ENCODE peak calls at places on chromosomes 16 and 17, in eight cellular contexts. S is dorsolateral prefrontal cortex, F is left lung, H is upper lobe of right lung, Q is GM23338, Z is tibial nerve, G is SJSA1, N is fibroblast of mammary gland. T is an unnamed sample.

GRCh38 chr16:78045865-78046581 is 23.7 kb downstream of the CLEC3A start:
- DNase-seq in S (no peak), F (peak), H (peak), Q (peak), Z (peak), G (peak), N (peak), T (peak)

GRCh38 chr16:57825298-57826039 is 23.2 kb upstream of the KIFC3 start:
- DNase-seq in S (no peak), F (no peak), H (no peak), Q (no peak), Z (no peak), G (no peak), N (no peak), T (no peak)

GRCh38 chr17:61689610-61690180 is 98.7 kb upstream of the NACA2 start:
- DNase-seq in S (no peak), F (no peak), H (no peak), Q (no peak), Z (no peak), G (peak), N (peak), T (no peak)

GRCh38 chr17:31495049-31495885 is 103.8 kb downstream of the RAB11FIP4 start:
- DNase-seq in S (no peak), F (no peak), H (no peak), Q (no peak), Z (no peak), G (no peak), N (no peak), T (no peak)

GRCh38 chr17:81189670-81190530 is 23.9 kb upstream of the AATK start:
- DNase-seq in S (no peak), F (no peak), H (no peak), Q (peak), Z (no peak), G (no peak), N (no peak), T (peak)

GRCh38 chr16:72027669-72028378 is 19.3 kb downstream of the DHODH start:
- DNase-seq in S (no peak), F (no peak), H (no peak), Q (no peak), Z (no peak), G (no peak), N (no peak), T (no peak)

GRCh38 chr17:68238894-68239293 is 8.9 kb upstream of the AMZ2 start:
- DNase-seq in S (no peak), F (no peak), H (no peak), Q (no peak), Z (no peak), G (no peak), N (no peak), T (no peak)

GRCh38 chr17:60747069-60747808 is 69.6 kb downstream of the BCAS3 start:
- DNase-seq in S (no peak), F (no peak), H (no peak), Q (peak), Z (no peak), G (no peak), N (no peak), T (peak)

GRCh38 chr16:50637716-50638602 is 43.2 kb downstream of the SNX20 start:
- DNase-seq in S (no peak), F (no peak), H (no peak), Q (no peak), Z (no peak), G (no peak), N (no peak), T (no peak)

GRCh38 chr16:71845639-71846431 is at the start of gene ATXN1L:
- DNase-seq in S (peak), F (peak), H (peak), Q (peak), Z (peak), G (peak), N (peak), T (peak)

GRCh38 chr17:49422714-49423113 is 8.0 kb upstream of the PHB1 start:
- DNase-seq in S (no peak), F (no peak), H (no peak), Q (no peak), Z (no peak), G (no peak), N (no peak), T (no peak)

GRCh38 chr17:12683299-12683698 is 17.6 kb downstream of the MYOCD start:
- DNase-seq in S (no peak), F (no peak), H (no peak), Q (no peak), Z (no peak), G (no peak), N (no peak), T (no peak)

GRCh38 chr16:3602320-3602653 is 9.1 kb downstream of the SLX4 start:
- DNase-seq in S (no peak), F (no peak), H (peak), Q (no peak), Z (no peak), G (no peak), N (no peak), T (no peak)

GRCh38 chr16:67386861-67387455 is 6.3 kb downstream of the TPPP3 start:
- DNase-seq in S (no peak), F (no peak), H (peak), Q (no peak), Z (no peak), G (no peak), N (no peak), T (peak)

GRCh38 chr17:34892864-34893263 is 68.4 kb downstream of the CCT6B start:
- DNase-seq in S (no peak), F (no peak), H (no peak), Q (peak), Z (no peak), G (no peak), N (no peak), T (peak)

GRCh38 chr17:33292184-33292980 is 713 bp downstream of the ASIC2 start:
- DNase-seq in S (peak), F (peak), H (no peak), Q (peak), Z (no peak), G (no peak), N (peak), T (peak)

GRCh38 chr17:33292981-33293867 is at the start of gene ASIC2:
- DNase-seq in S (peak), F (peak), H (no peak), Q (peak), Z (no peak), G (no peak), N (peak), T (peak)

GRCh38 chr17:33290156-33290697 is 2.9 kb downstream of the ASIC2 start:
- DNase-seq in S (peak), F (no peak), H (no peak), Q (no peak), Z (no peak), G (no peak), N (no peak), T (no peak)

GRCh38 chr17:33288954-33289353 is 4.1 kb downstream of the ASIC2 start:
- DNase-seq in S (no peak), F (no peak), H (no peak), Q (peak), Z (no peak), G (no peak), N (no peak), T (peak)

DNA sequence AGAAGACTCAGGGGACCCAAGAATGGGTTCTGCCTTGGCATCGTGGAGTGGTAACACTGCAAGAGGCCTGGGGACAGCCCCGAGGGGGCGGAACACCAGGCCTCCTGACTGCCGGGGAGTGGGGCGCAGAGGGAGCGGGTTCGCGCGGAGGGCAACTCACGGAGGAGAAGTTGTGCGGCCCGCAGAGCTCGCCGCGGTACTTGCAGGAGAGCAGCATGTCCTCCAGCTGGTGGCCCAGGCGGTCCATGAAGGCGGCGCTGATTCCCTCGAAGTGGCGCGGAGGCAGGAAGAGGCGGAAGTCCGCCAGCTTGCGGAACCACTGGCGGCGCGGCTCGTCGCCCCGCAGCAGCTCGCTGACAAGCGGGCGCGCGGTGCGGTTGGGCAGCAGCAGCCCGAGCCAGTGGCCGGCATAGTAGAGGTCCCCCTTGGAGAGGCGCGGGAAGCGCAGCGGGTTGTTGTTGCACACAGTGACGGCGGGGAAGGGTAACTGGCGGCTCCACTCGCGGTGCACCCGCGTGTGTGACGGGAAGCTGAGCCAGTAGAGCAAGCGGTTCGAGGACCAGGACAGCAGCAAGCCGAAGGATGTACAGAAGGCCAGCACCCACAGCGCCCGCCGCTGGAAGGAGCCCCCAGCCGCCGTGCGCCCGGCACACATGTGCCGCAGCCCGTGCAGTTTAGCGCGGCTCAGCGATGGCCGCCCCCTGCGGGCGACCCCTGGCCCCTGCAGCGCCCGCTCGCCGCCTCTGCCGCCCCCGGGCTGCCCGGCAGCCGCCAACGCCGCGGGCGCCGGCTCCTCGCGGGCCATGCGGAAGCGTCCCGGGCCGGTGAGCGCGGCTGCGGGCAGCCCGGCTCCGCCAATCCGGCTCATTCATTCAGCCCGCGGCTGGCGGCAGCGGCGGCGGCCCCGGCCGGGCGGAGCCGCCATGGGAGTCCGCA is 1.6 kb downstream of the ASIC2 start:
- DNase-seq in S (peak), F (peak), H (peak), Q (peak), Z (no peak), G (no peak), N (peak), T (peak)
- H3K4me3 ChIP-seq in S (peak), F (no peak), H (no peak), Q (peak), Z (peak), G (no peak), N (peak), T (peak)

DNA sequence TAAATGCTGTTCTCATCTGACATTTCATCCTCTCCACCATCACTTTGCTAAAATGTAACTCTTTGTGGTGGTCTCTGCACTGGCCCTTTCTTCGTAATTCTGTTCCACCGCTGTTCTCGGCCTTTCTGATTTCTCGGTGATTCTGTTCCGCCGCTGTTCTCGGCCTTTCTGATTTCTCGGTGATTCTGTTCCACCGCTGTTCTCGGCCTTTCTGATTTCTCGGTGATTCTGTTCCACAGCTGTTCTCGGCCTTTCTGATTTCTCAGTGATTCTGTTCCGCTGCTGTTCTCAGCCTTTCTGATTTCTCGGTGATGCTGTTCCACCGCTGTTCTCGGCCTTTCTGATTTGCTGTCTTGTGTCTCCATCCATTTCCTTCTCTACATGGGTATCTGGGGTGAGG is 12.3 kb downstream of the FOXF1 start:
- DNase-seq in S (no peak), F (peak), H (no peak), Q (no peak), Z (no peak), G (no peak), N (no peak), T (no peak)
- H3K4me3 ChIP-seq in S (no peak), F (no peak), H (no peak), Q (no peak), Z (no peak), G (no peak), N (no peak), T (no peak)

DNA sequence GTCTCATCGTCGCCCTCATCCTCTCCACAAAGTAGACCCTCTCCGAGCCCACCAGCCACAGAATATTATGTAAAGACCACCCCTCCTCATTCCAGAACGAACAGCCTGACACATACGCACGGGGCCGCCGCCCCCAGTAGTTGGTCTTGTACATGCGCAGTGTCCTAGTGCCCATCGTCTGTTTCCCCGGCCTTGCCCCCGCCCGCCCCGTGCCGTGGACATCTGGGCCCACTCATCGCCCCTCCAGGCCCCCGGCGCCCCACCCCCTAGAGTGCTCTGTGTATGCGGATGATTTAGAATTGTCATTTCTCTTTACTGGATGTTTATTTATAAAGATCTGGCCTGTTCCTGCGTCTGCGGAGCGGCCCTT is 475 bp upstream of the AMDHD2 start:
- DNase-seq in S (no peak), F (peak), H (no peak), Q (no peak), Z (no peak), G (no peak), N (no peak), T (peak)
- H3K4me3 ChIP-seq in S (peak), F (peak), H (peak), Q (peak), Z (peak), G (peak), N (no peak), T (peak)

GRCh38 chr17:76491271-76492184 is 9.7 kb downstream of the RHBDF2 start:
- DNase-seq in S (no peak), F (no peak), H (no peak), Q (no peak), Z (no peak), G (no peak), N (no peak), T (no peak)

GRCh38 chr17:76493505-76494167 is 7.6 kb downstream of the RHBDF2 start:
- DNase-seq in S (peak), F (no peak), H (no peak), Q (no peak), Z (no peak), G (no peak), N (no peak), T (no peak)

GRCh38 chr17:76490112-76490710 is 11.0 kb downstream of the RHBDF2 start:
- DNase-seq in S (no peak), F (no peak), H (no peak), Q (no peak), Z (no peak), G (no peak), N (no peak), T (no peak)

GRCh38 chr17:76492989-76493501 is 8.2 kb downstream of the RHBDF2 start:
- DNase-seq in S (peak), F (peak), H (peak), Q (no peak), Z (peak), G (no peak), N (peak), T (peak)

DNA sequence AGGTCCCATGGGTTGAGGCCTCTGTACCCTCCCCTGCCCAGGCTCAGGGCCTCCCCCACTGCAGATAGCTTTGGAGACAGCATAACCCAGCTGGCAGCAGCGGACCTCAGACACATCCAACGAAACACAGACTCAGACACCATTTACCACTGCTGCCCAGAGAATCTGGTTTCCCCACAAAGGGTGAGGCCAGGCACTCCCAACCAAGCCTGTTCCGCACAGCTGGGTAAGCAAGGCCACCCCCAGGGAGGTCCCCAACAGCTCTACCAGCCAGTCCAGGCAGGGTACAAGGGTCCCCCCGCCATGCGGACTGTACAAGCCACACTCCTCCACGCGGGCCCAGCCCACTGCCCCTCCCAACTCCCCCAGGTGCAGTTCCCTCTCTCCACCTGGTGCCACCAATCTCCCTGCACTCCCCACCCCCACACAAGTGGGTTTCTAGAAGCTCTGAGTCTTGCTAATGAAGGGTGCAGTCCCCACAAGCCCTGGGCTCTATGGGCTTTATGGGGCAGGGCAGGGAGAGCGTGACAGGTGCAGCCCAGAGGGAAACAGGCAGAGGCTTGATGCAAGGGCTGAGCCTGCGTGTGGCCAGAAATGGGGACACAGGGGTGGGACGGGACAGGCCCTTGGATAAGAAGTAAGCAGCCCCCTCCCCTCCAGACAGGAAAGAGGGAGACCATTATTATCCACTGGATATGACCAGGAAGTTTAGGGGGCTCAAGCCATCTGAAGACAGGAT is 8.8 kb downstream of the RHBDF2 start:
- DNase-seq in S (no peak), F (no peak), H (no peak), Q (no peak), Z (no peak), G (no peak), N (no peak), T (peak)
- H3K4me3 ChIP-seq in S (no peak), F (peak), H (peak), Q (no peak), Z (peak), G (no peak), N (no peak), T (no peak)